ENCODE peak calls at places on chromosome 14, in ten cellular contexts. C is stimulated activated CD4-positive, alpha-beta T cell treated with anti-CD3 and anti-CD28 coated beads, Interleukin-4, amount 100 ng/mL, for 1 hour; D is mucosa of gallbladder; F is T-helper 17 cell; X is activated T-cell treated with anti-CD3 and anti-CD28 coated beads for 48 hours; I is HuH-7; V is ELF-1; W is NCI-H1105; J is fibroblast of the conjunctiva; N is nephron progenitor cell. E is an unnamed sample.

GRCh38 chr14:91897121-91897701 is 29.9 kb upstream of the TC2N start:
- DNase-seq in C (no peak), D (peak; percentile 59), F (no peak), X (no peak), I (no peak), V (peak; percentile 81), W (no peak), J (no peak), N (no peak), E (no peak)

GRCh38 chr14:53167602-53168328 is 14.6 kb upstream of the DDHD1 start:
- DNase-seq in C (no peak), D (no peak), F (no peak), X (no peak), I (no peak), V (no peak), W (no peak), J (peak; percentile 73), N (no peak), E (no peak)

GRCh38 chr14:102539544-102540309 is 30.2 kb upstream of the ANKRD9 start:
- DNase-seq in C (no peak), D (no peak), F (no peak), X (no peak), I (no peak), V (no peak), W (peak; percentile 95), J (peak; percentile 78), N (no peak), E (peak; percentile 99)

GRCh38 chr14:94407906-94408305 is 19.5 kb upstream of the SERPINA1 start:
- DNase-seq in C (no peak), D (no peak), F (no peak), X (no peak), I (no peak), V (no peak), W (no peak), J (no peak), N (no peak), E (no peak)

GRCh38 chr14:89534896-89535615 is 118.0 kb upstream of the FOXN3 start:
- DNase-seq in C (no peak), D (no peak), F (no peak), X (no peak), I (no peak), V (no peak), W (no peak), J (no peak), N (no peak), E (no peak)

GRCh38 chr14:30698463-30698862 is 76.3 kb downstream of the SCFD1 start:
- DNase-seq in C (no peak), D (no peak), F (no peak), X (no peak), I (peak; percentile 52), V (no peak), W (no peak), J (no peak), N (no peak), E (no peak)

GRCh38 chr14:104596927-104597351 is 7.6 kb downstream of the TMEM179 start:
- DNase-seq in C (no peak), D (no peak), F (no peak), X (no peak), I (no peak), V (no peak), W (no peak), J (no peak), N (no peak), E (no peak)

GRCh38 chr14:100747021-100747586 is 20.4 kb downstream of the DLK1 start:
- DNase-seq in C (no peak), D (no peak), F (no peak), X (no peak), I (no peak), V (no peak), W (peak; percentile 40), J (peak; percentile 89), N (no peak), E (peak; percentile 66)

GRCh38 chr14:67575684-67576083 is 24.4 kb downstream of the PIGH start:
- DNase-seq in C (no peak), D (peak; percentile 78), F (no peak), X (no peak), I (no peak), V (no peak), W (no peak), J (no peak), N (no peak), E (no peak)

GRCh38 chr14:94391284-94391914 is 3.0 kb upstream of the SERPINA1 start:
- DNase-seq in C (no peak), D (no peak), F (no peak), X (no peak), I (no peak), V (no peak), W (no peak), J (no peak), N (no peak), E (no peak)

GRCh38 chr14:22002860-22003284 is 329.3 kb upstream of the OR4E1 start:
- DNase-seq in C (peak; percentile 73), D (no peak), F (peak; percentile 29), X (peak; percentile 56), I (peak; percentile 7), V (no peak), W (no peak), J (no peak), N (peak; percentile 30), E (no peak)

GRCh38 chr14:59920378-59920683 is 387 bp downstream of the LRRC9 start:
- DNase-seq in C (no peak), D (no peak), F (no peak), X (no peak), I (no peak), V (no peak), W (no peak), J (no peak), N (no peak), E (no peak)

GRCh38 chr14:65476290-65476941 is 63.9 kb downstream of the FUT8 start:
- DNase-seq in C (no peak), D (no peak), F (no peak), X (no peak), I (no peak), V (no peak), W (no peak), J (no peak), N (no peak), E (no peak)

GRCh38 chr14:22482085-22482694 is 106.8 kb downstream of the DAD1 start:
- DNase-seq in C (no peak), D (no peak), F (no peak), X (no peak), I (no peak), V (no peak), W (no peak), J (no peak), N (no peak), E (no peak)

GRCh38 chr14:99677231-99677891 is 6.7 kb upstream of the CYP46A1 start:
- DNase-seq in C (no peak), D (no peak), F (no peak), X (no peak), I (no peak), V (no peak), W (no peak), J (no peak), N (no peak), E (no peak)

GRCh38 chr14:88168498-88169165 is 154.4 kb downstream of the KCNK10 start:
- DNase-seq in C (peak; percentile 32), D (peak; percentile 57), F (no peak), X (peak; percentile 36), I (peak; percentile 33), V (peak; percentile 47), W (no peak), J (no peak), N (peak; percentile 33), E (peak; percentile 48)

GRCh38 chr14:24430143-24430681 is 458 bp downstream of the KHNYN start:
- DNase-seq in C (peak; percentile 62), D (peak; percentile 72), F (no peak), X (peak; percentile 67), I (peak; percentile 79), V (peak; percentile 65), W (no peak), J (peak; percentile 79), N (peak; percentile 69), E (no peak)

GRCh38 chr14:60723218-60724079 is 702 bp downstream of the SIX4 start:
- DNase-seq in C (peak; percentile 28), D (peak; percentile 28), F (no peak), X (peak; percentile 37), I (peak; percentile 44), V (peak; percentile 72), W (peak; percentile 23), J (no peak), N (peak; percentile 64), E (no peak)

GRCh38 chr14:92427096-92427495 is 86.5 kb upstream of the RIN3 start:
- DNase-seq in C (no peak), D (no peak), F (no peak), X (no peak), I (no peak), V (no peak), W (no peak), J (no peak), N (no peak), E (no peak)

GRCh38 chr14:21748869-21749303 is 75.3 kb upstream of the OR4E1 start:
- DNase-seq in C (peak; percentile 49), D (peak; percentile 30), F (no peak), X (peak; percentile 31), I (peak; percentile 15), V (peak; percentile 47), W (no peak), J (peak; percentile 6), N (peak; percentile 64), E (no peak)

GRCh38 chr14:104215706-104216334 is 77.4 kb downstream of the KIF26A start:
- DNase-seq in C (no peak), D (no peak), F (no peak), X (no peak), I (no peak), V (no peak), W (no peak), J (no peak), N (no peak), E (no peak)

GRCh38 chr14:29926701-29927595 is 699 bp downstream of the PRKD1 start:
- DNase-seq in C (no peak), D (peak; percentile 36), F (no peak), X (no peak), I (peak; percentile 68), V (peak; percentile 39), W (peak; percentile 56), J (peak; percentile 12), N (peak; percentile 67), E (no peak)

GRCh38 chr14:61064210-61064609 is 83.2 kb downstream of the SLC38A6 start:
- DNase-seq in C (no peak), D (no peak), F (no peak), X (no peak), I (no peak), V (no peak), W (peak; percentile 15), J (no peak), N (no peak), E (peak; percentile 8)

GRCh38 chr14:100645200-100645985 is 58.2 kb upstream of the BEGAIN start:
- DNase-seq in C (peak; percentile 86), D (peak; percentile 91), F (peak; percentile 71), X (peak; percentile 78), I (peak; percentile 87), V (peak; percentile 90), W (peak; percentile 91), J (peak; percentile 70), N (peak; percentile 89), E (peak; percentile 99)

E was measured in NCI-H1694 treated with DMSO at 0.1 percent for 48 hours.